ENCODE peak calls at places on chromosomes 7 and 10, in five cellular contexts. L, K, E, C and O are unnamed samples.

GRCh38 chr7:139294951-139295555 is 46.1 kb upstream of the FMC1 start:
- DNase-seq in E (no peak), L (no peak), C (no peak), K (no peak), O (no peak)

GRCh38 chr7:134374791-134375190 is 58.1 kb upstream of the SLC35B4 start:
- DNase-seq in K (no peak), L (no peak), E (no peak), C (no peak), O (no peak)

GRCh38 chr10:17229016-17229716 is 1.1 kb downstream of the VIM start:
- DNase-seq in K (peak; percentile 93), C (no peak), L (peak; percentile 90), E (peak; percentile 88), O (peak; percentile 92)

GRCh38 chr10:77310288-77310687 is 327.3 kb downstream of the KCNMA1 start:
- DNase-seq in K (no peak), C (no peak), L (no peak), E (no peak), O (no peak)

GRCh38 chr7:506921-507622 is 12.6 kb downstream of the PDGFA start:
- DNase-seq in K (no peak), E (no peak), C (no peak), L (no peak), O (no peak)

GRCh38 chr7:123557016-123557630 is 495 bp downstream of the NDUFA5 start:
- DNase-seq in L (no peak), E (peak; percentile 22), C (no peak), K (peak; percentile 35), O (peak; percentile 73)

GRCh38 chr7:44374007-44374763 is 48.8 kb upstream of the CAMK2B start:
- DNase-seq in E (no peak), L (no peak), C (no peak), K (no peak), O (no peak)

GRCh38 chr7:41628926-41629325 is 74.0 kb downstream of the INHBA start:
- DNase-seq in E (no peak), C (no peak), K (no peak), L (no peak), O (peak; percentile 24)

GRCh38 chr10:88080213-88080612 is 216.8 kb downstream of the PTEN start:
- DNase-seq in E (peak; percentile 65), L (peak; percentile 28), K (peak; percentile 72), C (no peak), O (peak; percentile 21)

GRCh38 chr10:60733189-60733815 is 45.0 kb upstream of the CDK1 start:
- DNase-seq in E (peak; percentile 85), C (peak; percentile 39), K (peak; percentile 6), L (no peak), O (peak; percentile 32)

GRCh38 chr10:45319702-45320101 is 4.3 kb upstream of the OR13A1 start:
- DNase-seq in K (no peak), L (no peak), C (no peak), E (no peak), O (no peak)

GRCh38 chr7:115724400-115725056 is 306.0 kb downstream of the TFEC start:
- DNase-seq in L (peak; percentile 52), K (no peak), C (no peak), E (peak; percentile 6), O (no peak)

GRCh38 chr7:1324028-1324900 is 91.6 kb downstream of the UNCX start:
- DNase-seq in C (no peak), L (peak; percentile 4), E (no peak), K (no peak), O (no peak)

GRCh38 chr10:89515031-89515841 is 20.2 kb downstream of the SLC16A12 start:
- DNase-seq in E (peak; percentile 39), K (peak; percentile 99), C (no peak), L (no peak), O (peak; percentile 97)

GRCh38 chr10:71285986-71286385 is 33.1 kb upstream of the SLC29A3 start:
- DNase-seq in C (no peak), E (no peak), K (no peak), L (no peak), O (no peak)

GRCh38 chr7:140607441-140607989 is 33.1 kb downstream of the DENND2A start:
- DNase-seq in C (no peak), K (peak; percentile 92), L (no peak), E (peak; percentile 32), O (peak; percentile 89)

GRCh38 chr7:17986826-17987225 is 40.8 kb downstream of the PRPS1L1 start:
- DNase-seq in C (no peak), E (peak; percentile 50), L (no peak), K (peak; percentile 75), O (peak; percentile 81)

GRCh38 chr7:66523409-66523808 is 105.3 kb upstream of the KCTD7 start:
- DNase-seq in L (no peak), E (no peak), C (no peak), K (no peak), O (no peak)

GRCh38 chr7:100693312-100694195 is 496 bp downstream of the GIGYF1 start:
- DNase-seq in E (peak; percentile 40), C (no peak), L (peak; percentile 23), K (no peak), O (peak; percentile 52)

GRCh38 chr7:20408467-20408826 is 77.7 kb downstream of the ITGB8 start:
- DNase-seq in E (no peak), C (no peak), L (no peak), K (peak; percentile 60), O (peak; percentile 62)

GRCh38 chr7:36021367-36021766 is 131.7 kb upstream of the EEPD1 start:
- DNase-seq in E (no peak), C (peak; percentile 10), K (peak; percentile 43), L (peak; percentile 23), O (peak; percentile 10)

GRCh38 chr7:101618207-101618839 is 10.8 kb downstream of the MYL10 start:
- DNase-seq in L (no peak), C (no peak), E (peak; percentile 60), K (no peak), O (peak; percentile 53)

GRCh38 chr7:77455334-77455733 is 39.2 kb upstream of the GSAP start:
- DNase-seq in L (peak; percentile 60), K (peak; percentile 95), C (no peak), E (no peak), O (peak; percentile 97)

GRCh38 chr10:102832987-102833386 is 4.2 kb downstream of the CYP17A1 start:
- DNase-seq in C (no peak), L (no peak), K (no peak), E (no peak), O (peak; percentile 61)

GRCh38 chr7:133575726-133576125 is 322.8 kb downstream of the EXOC4 start:
- DNase-seq in E (no peak), C (no peak), K (peak; percentile 12), L (no peak), O (peak; percentile 21)

DNA sequence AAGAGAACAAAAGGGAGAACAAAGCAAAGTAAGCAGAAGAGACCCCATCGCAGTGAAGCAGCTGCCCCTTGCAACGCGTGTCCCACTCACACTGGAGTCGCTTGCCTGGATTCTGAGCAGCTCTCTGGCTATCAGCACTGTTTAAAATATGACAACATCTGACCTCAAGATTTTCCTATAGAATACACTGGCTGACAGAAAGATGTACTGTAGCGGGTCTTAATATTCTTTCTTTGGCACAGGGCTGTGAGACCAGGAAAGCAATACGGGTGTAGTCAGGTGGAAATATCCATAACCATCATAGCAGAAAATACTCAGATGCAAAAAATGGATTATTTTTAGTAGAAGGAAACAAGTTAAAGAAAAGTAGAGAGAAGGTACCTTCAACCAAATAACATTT is 125.7 kb upstream of the TNS3 start:
- DNase-seq in C (no peak), E (no peak), K (no peak), L (no peak), O (no peak)
- H3K4me2 ChIP-seq in C (no peak overlapping the region), E (no peak overlapping the region), K (no peak overlapping the region), L (no peak overlapping the region), O (no peak overlapping the region)

DNA sequence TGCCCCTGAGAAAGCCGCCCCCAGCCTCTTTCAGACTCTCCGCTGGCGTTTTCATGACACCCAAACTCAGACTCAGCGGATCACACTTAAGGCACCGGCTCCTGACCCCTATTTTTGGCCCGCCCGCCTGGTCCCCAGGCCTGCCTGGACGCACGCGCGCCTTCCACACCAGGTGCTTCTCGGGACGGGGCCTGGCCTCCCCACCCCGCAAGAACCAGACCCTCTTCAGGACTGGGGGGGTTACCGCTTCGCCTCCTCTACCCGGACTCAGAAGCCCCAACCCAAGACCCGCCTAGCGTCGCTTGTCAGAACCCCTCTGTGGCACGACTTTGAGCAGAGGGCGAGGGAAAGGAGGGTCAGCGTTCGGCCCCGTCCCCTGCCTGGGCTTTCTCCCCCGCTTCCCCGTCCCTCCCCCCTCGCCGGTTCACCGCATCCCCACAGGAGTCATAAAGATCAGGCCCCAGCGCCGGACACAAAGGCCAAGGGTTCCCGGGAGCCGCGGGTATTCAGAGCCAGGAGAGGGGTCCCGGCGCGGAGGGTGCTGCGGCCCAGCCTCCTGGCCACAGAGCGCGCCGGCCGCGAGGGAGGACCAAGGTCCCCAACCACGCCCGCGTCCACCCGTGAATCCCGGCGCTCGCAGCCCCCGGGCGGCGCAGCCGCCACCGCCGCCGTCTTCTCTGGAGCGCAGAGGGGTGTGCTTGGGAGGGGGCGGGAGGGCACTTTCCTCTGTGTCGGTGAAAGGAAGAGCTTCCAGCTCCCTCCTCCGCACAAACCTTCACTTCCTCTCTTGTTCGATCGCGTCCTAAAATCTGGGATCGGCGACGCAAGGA is 351.9 kb downstream of the DNAJB6 start:
- DNase-seq in K (no peak), E (no peak), L (no peak), C (no peak), O (no peak)
- TF ChIP-seq EZH2 in K (no peak), E (no peak), L (peak; percentile 75), C (no peak), O (no peak)

GRCh38 chr10:113992601-113993011 is 51.1 kb upstream of the ADRB1 start:
- DNase-seq in E (no peak), L (no peak), C (no peak), K (no peak), O (peak; percentile 43)
- H3K4me3 ChIP-seq in E (no peak overlapping the region), L (no peak overlapping the region), C (no peak overlapping the region), K (no peak overlapping the region), O (no peak overlapping the region)

DNA sequence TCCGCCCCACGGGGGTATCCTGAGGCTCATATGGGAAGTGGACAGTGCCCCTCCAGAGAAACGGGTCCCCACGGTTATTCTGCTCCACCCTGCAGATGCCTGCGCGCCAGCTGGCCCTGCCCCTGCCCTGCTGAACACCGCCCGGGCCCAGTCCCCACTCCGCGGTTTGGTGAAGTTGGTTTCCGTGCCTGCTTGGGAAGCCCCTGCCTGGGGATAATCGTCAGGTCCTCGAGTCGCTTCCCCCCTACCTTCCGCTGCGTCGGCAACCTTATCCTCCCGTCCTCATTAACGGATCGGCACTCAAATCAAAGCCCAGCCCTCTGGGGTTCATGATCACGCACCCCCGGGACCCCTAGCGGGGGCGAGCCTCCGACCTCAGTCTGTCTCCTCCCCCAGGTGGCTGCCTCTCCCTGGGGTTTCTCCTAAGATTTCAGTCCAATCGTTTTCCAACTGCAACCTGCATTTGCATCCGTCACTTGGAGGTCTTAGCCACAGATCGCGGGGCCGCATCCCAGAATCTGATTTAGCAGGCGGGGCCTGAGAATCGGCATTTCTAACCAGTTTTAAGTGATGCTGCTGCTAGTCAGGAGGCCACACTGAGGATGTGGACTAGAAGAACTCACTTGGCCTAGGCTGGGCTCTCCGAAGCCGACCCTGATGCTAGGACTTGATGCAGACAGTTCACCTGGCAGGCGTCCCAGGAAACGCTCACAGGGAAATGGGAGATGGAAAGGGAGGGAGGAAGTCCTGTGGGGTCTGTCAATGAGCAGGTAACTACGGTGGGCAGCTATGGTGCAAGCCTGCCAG is 27.6 kb downstream of the WDR86 start:
- DNase-seq in E (no peak), L (no peak), K (no peak), C (no peak), O (no peak)
- H3K4me2 ChIP-seq in E (peak overlapping the region; percentile 73), L (no peak overlapping the region), K (no peak overlapping the region), C (no peak overlapping the region), O (no peak overlapping the region)